ENCODE peak calls at places on chromosomes 2 and 18, in six cellular contexts. One of them, this sample, is unnamed.

GRCh38 chr2:4792126-4792525 is 900.1 kb upstream of the SOX11 start:
- DNase-seq in activated T-helper 1 cell treated with anti-CD3 and anti-CD28 coated beads, Interleukin-12 subunit alpha, Interleukin-12 subunit beta, Interleukin-2, Interleukin-4 antibody, amounts not matched to agents 30 ng/mL and 10 ng/mL and 1 ng/mL, durations not matched to agents 14 hours and 24 hours and 36 hours: no peak
- DNase-seq in GM19239: no peak
- DNase-seq in choroid plexus epithelial cell: no peak
- DNase-seq in NCI-H1092 treated with DMSO at 0.1 percent for 48 hours: no peak
- DNase-seq in SK-MEL-5: no peak
- DNase-seq in this sample: no peak

GRCh38 chr2:150570712-150571111 is 83.2 kb upstream of the RND3 start:
- DNase-seq in GM19239: no peak
- DNase-seq in NCI-H1092 treated with DMSO at 0.1 percent for 48 hours: no peak
- DNase-seq in choroid plexus epithelial cell: peak; percentile 61
- DNase-seq in activated T-helper 1 cell treated with anti-CD3 and anti-CD28 coated beads, Interleukin-12 subunit alpha, Interleukin-12 subunit beta, Interleukin-2, Interleukin-4 antibody, amounts not matched to agents 30 ng/mL and 10 ng/mL and 1 ng/mL, durations not matched to agents 14 hours and 24 hours and 36 hours: no peak
- DNase-seq in SK-MEL-5: peak; percentile 51
- DNase-seq in this sample: no peak

GRCh38 chr18:67402543-67402942 is 114.0 kb downstream of the DSEL start:
- DNase-seq in NCI-H1092 treated with DMSO at 0.1 percent for 48 hours: no peak
- DNase-seq in choroid plexus epithelial cell: peak; percentile 79
- DNase-seq in activated T-helper 1 cell treated with anti-CD3 and anti-CD28 coated beads, Interleukin-12 subunit alpha, Interleukin-12 subunit beta, Interleukin-2, Interleukin-4 antibody, amounts not matched to agents 30 ng/mL and 10 ng/mL and 1 ng/mL, durations not matched to agents 14 hours and 24 hours and 36 hours: no peak
- DNase-seq in GM19239: no peak
- DNase-seq in SK-MEL-5: no peak
- DNase-seq in this sample: no peak

GRCh38 chr2:101251844-101252407 is 760 bp upstream of the CNOT11 start:
- DNase-seq in GM19239: no peak
- DNase-seq in NCI-H1092 treated with DMSO at 0.1 percent for 48 hours: peak; percentile 31
- DNase-seq in choroid plexus epithelial cell: no peak
- DNase-seq in SK-MEL-5: peak; percentile 24
- DNase-seq in activated T-helper 1 cell treated with anti-CD3 and anti-CD28 coated beads, Interleukin-12 subunit alpha, Interleukin-12 subunit beta, Interleukin-2, Interleukin-4 antibody, amounts not matched to agents 30 ng/mL and 10 ng/mL and 1 ng/mL, durations not matched to agents 14 hours and 24 hours and 36 hours: no peak
- DNase-seq in this sample: peak; percentile 54

GRCh38 chr18:62571037-62571436 is 48.2 kb downstream of the ZCCHC2 start:
- DNase-seq in choroid plexus epithelial cell: no peak
- DNase-seq in GM19239: no peak
- DNase-seq in SK-MEL-5: no peak
- DNase-seq in activated T-helper 1 cell treated with anti-CD3 and anti-CD28 coated beads, Interleukin-12 subunit alpha, Interleukin-12 subunit beta, Interleukin-2, Interleukin-4 antibody, amounts not matched to agents 30 ng/mL and 10 ng/mL and 1 ng/mL, durations not matched to agents 14 hours and 24 hours and 36 hours: no peak
- DNase-seq in NCI-H1092 treated with DMSO at 0.1 percent for 48 hours: no peak
- DNase-seq in this sample: no peak

GRCh38 chr2:200814276-200814815 is 2.6 kb downstream of the BZW1 start:
- DNase-seq in NCI-H1092 treated with DMSO at 0.1 percent for 48 hours: no peak
- DNase-seq in activated T-helper 1 cell treated with anti-CD3 and anti-CD28 coated beads, Interleukin-12 subunit alpha, Interleukin-12 subunit beta, Interleukin-2, Interleukin-4 antibody, amounts not matched to agents 30 ng/mL and 10 ng/mL and 1 ng/mL, durations not matched to agents 14 hours and 24 hours and 36 hours: no peak
- DNase-seq in SK-MEL-5: no peak
- DNase-seq in choroid plexus epithelial cell: peak; percentile 39
- DNase-seq in GM19239: no peak
- DNase-seq in this sample: no peak

GRCh38 chr2:112182581-112183034 is 44.4 kb downstream of the FBLN7 start:
- DNase-seq in activated T-helper 1 cell treated with anti-CD3 and anti-CD28 coated beads, Interleukin-12 subunit alpha, Interleukin-12 subunit beta, Interleukin-2, Interleukin-4 antibody, amounts not matched to agents 30 ng/mL and 10 ng/mL and 1 ng/mL, durations not matched to agents 14 hours and 24 hours and 36 hours: peak; percentile 28
- DNase-seq in choroid plexus epithelial cell: no peak
- DNase-seq in NCI-H1092 treated with DMSO at 0.1 percent for 48 hours: peak; percentile 72
- DNase-seq in GM19239: no peak
- DNase-seq in SK-MEL-5: no peak
- DNase-seq in this sample: no peak

GRCh38 chr18:12944724-12945123 is 3.1 kb upstream of the SEH1L start:
- DNase-seq in NCI-H1092 treated with DMSO at 0.1 percent for 48 hours: peak; percentile 48
- DNase-seq in SK-MEL-5: no peak
- DNase-seq in activated T-helper 1 cell treated with anti-CD3 and anti-CD28 coated beads, Interleukin-12 subunit alpha, Interleukin-12 subunit beta, Interleukin-2, Interleukin-4 antibody, amounts not matched to agents 30 ng/mL and 10 ng/mL and 1 ng/mL, durations not matched to agents 14 hours and 24 hours and 36 hours: no peak
- DNase-seq in GM19239: no peak
- DNase-seq in choroid plexus epithelial cell: peak; percentile 69
- DNase-seq in this sample: peak; percentile 33

GRCh38 chr2:53498210-53498609 is 269.4 kb upstream of the CHAC2 start:
- DNase-seq in SK-MEL-5: no peak
- DNase-seq in activated T-helper 1 cell treated with anti-CD3 and anti-CD28 coated beads, Interleukin-12 subunit alpha, Interleukin-12 subunit beta, Interleukin-2, Interleukin-4 antibody, amounts not matched to agents 30 ng/mL and 10 ng/mL and 1 ng/mL, durations not matched to agents 14 hours and 24 hours and 36 hours: no peak
- DNase-seq in GM19239: no peak
- DNase-seq in NCI-H1092 treated with DMSO at 0.1 percent for 48 hours: no peak
- DNase-seq in choroid plexus epithelial cell: peak; percentile 4
- DNase-seq in this sample: no peak

GRCh38 chr18:37658894-37659293 is 93.3 kb upstream of the CELF4 start:
- DNase-seq in GM19239: no peak
- DNase-seq in NCI-H1092 treated with DMSO at 0.1 percent for 48 hours: no peak
- DNase-seq in choroid plexus epithelial cell: no peak
- DNase-seq in activated T-helper 1 cell treated with anti-CD3 and anti-CD28 coated beads, Interleukin-12 subunit alpha, Interleukin-12 subunit beta, Interleukin-2, Interleukin-4 antibody, amounts not matched to agents 30 ng/mL and 10 ng/mL and 1 ng/mL, durations not matched to agents 14 hours and 24 hours and 36 hours: no peak
- DNase-seq in SK-MEL-5: no peak
- DNase-seq in this sample: no peak

GRCh38 chr2:138475394-138475793 is 26.2 kb upstream of the SPOPL start:
- DNase-seq in NCI-H1092 treated with DMSO at 0.1 percent for 48 hours: no peak
- DNase-seq in activated T-helper 1 cell treated with anti-CD3 and anti-CD28 coated beads, Interleukin-12 subunit alpha, Interleukin-12 subunit beta, Interleukin-2, Interleukin-4 antibody, amounts not matched to agents 30 ng/mL and 10 ng/mL and 1 ng/mL, durations not matched to agents 14 hours and 24 hours and 36 hours: no peak
- DNase-seq in GM19239: peak; percentile 13
- DNase-seq in SK-MEL-5: no peak
- DNase-seq in choroid plexus epithelial cell: no peak
- DNase-seq in this sample: no peak

GRCh38 chr2:238700122-238700457 is 147.8 kb upstream of the TWIST2 start:
- DNase-seq in GM19239: no peak
- DNase-seq in SK-MEL-5: no peak
- DNase-seq in choroid plexus epithelial cell: peak; percentile 49
- DNase-seq in NCI-H1092 treated with DMSO at 0.1 percent for 48 hours: no peak
- DNase-seq in activated T-helper 1 cell treated with anti-CD3 and anti-CD28 coated beads, Interleukin-12 subunit alpha, Interleukin-12 subunit beta, Interleukin-2, Interleukin-4 antibody, amounts not matched to agents 30 ng/mL and 10 ng/mL and 1 ng/mL, durations not matched to agents 14 hours and 24 hours and 36 hours: no peak
- DNase-seq in this sample: no peak

GRCh38 chr18:63817441-63818051 is 42.3 kb downstream of the SERPINB7 start:
- DNase-seq in SK-MEL-5: no peak
- DNase-seq in choroid plexus epithelial cell: peak; percentile 56
- DNase-seq in NCI-H1092 treated with DMSO at 0.1 percent for 48 hours: no peak
- DNase-seq in GM19239: no peak
- DNase-seq in activated T-helper 1 cell treated with anti-CD3 and anti-CD28 coated beads, Interleukin-12 subunit alpha, Interleukin-12 subunit beta, Interleukin-2, Interleukin-4 antibody, amounts not matched to agents 30 ng/mL and 10 ng/mL and 1 ng/mL, durations not matched to agents 14 hours and 24 hours and 36 hours: no peak
- DNase-seq in this sample: no peak

GRCh38 chr2:121210691-121211090 is 74.3 kb downstream of the TFCP2L1 start:
- DNase-seq in activated T-helper 1 cell treated with anti-CD3 and anti-CD28 coated beads, Interleukin-12 subunit alpha, Interleukin-12 subunit beta, Interleukin-2, Interleukin-4 antibody, amounts not matched to agents 30 ng/mL and 10 ng/mL and 1 ng/mL, durations not matched to agents 14 hours and 24 hours and 36 hours: no peak
- DNase-seq in NCI-H1092 treated with DMSO at 0.1 percent for 48 hours: no peak
- DNase-seq in SK-MEL-5: no peak
- DNase-seq in GM19239: no peak
- DNase-seq in choroid plexus epithelial cell: no peak
- DNase-seq in this sample: no peak

GRCh38 chr18:35378206-35378795 is 1.2 kb upstream of the ZNF396 start:
- DNase-seq in choroid plexus epithelial cell: peak; percentile 41
- DNase-seq in NCI-H1092 treated with DMSO at 0.1 percent for 48 hours: no peak
- DNase-seq in SK-MEL-5: no peak
- DNase-seq in GM19239: no peak
- DNase-seq in activated T-helper 1 cell treated with anti-CD3 and anti-CD28 coated beads, Interleukin-12 subunit alpha, Interleukin-12 subunit beta, Interleukin-2, Interleukin-4 antibody, amounts not matched to agents 30 ng/mL and 10 ng/mL and 1 ng/mL, durations not matched to agents 14 hours and 24 hours and 36 hours: no peak
- DNase-seq in this sample: peak; percentile 15

GRCh38 chr2:72971036-72971435 is 53.7 kb downstream of the EMX1 start:
- DNase-seq in choroid plexus epithelial cell: no peak
- DNase-seq in activated T-helper 1 cell treated with anti-CD3 and anti-CD28 coated beads, Interleukin-12 subunit alpha, Interleukin-12 subunit beta, Interleukin-2, Interleukin-4 antibody, amounts not matched to agents 30 ng/mL and 10 ng/mL and 1 ng/mL, durations not matched to agents 14 hours and 24 hours and 36 hours: no peak
- DNase-seq in GM19239: no peak
- DNase-seq in SK-MEL-5: no peak
- DNase-seq in NCI-H1092 treated with DMSO at 0.1 percent for 48 hours: no peak
- DNase-seq in this sample: peak; percentile 70

GRCh38 chr18:74635202-74635969 is 37.7 kb downstream of the ZNF407 start:
- DNase-seq in choroid plexus epithelial cell: no peak
- DNase-seq in SK-MEL-5: no peak
- DNase-seq in GM19239: no peak
- DNase-seq in activated T-helper 1 cell treated with anti-CD3 and anti-CD28 coated beads, Interleukin-12 subunit alpha, Interleukin-12 subunit beta, Interleukin-2, Interleukin-4 antibody, amounts not matched to agents 30 ng/mL and 10 ng/mL and 1 ng/mL, durations not matched to agents 14 hours and 24 hours and 36 hours: no peak
- DNase-seq in NCI-H1092 treated with DMSO at 0.1 percent for 48 hours: no peak
- DNase-seq in this sample: no peak

GRCh38 chr2:3143602-3144001 is 234.0 kb downstream of the EIPR1 start:
- DNase-seq in choroid plexus epithelial cell: no peak
- DNase-seq in NCI-H1092 treated with DMSO at 0.1 percent for 48 hours: no peak
- DNase-seq in SK-MEL-5: no peak
- DNase-seq in GM19239: no peak
- DNase-seq in activated T-helper 1 cell treated with anti-CD3 and anti-CD28 coated beads, Interleukin-12 subunit alpha, Interleukin-12 subunit beta, Interleukin-2, Interleukin-4 antibody, amounts not matched to agents 30 ng/mL and 10 ng/mL and 1 ng/mL, durations not matched to agents 14 hours and 24 hours and 36 hours: no peak
- DNase-seq in this sample: no peak

GRCh38 chr18:43271593-43272432 is 5.5 kb downstream of the SYT4 start:
- DNase-seq in activated T-helper 1 cell treated with anti-CD3 and anti-CD28 coated beads, Interleukin-12 subunit alpha, Interleukin-12 subunit beta, Interleukin-2, Interleukin-4 antibody, amounts not matched to agents 30 ng/mL and 10 ng/mL and 1 ng/mL, durations not matched to agents 14 hours and 24 hours and 36 hours: no peak
- DNase-seq in NCI-H1092 treated with DMSO at 0.1 percent for 48 hours: peak; percentile 65
- DNase-seq in GM19239: peak; percentile 4
- DNase-seq in SK-MEL-5: peak; percentile 46
- DNase-seq in choroid plexus epithelial cell: peak; percentile 81
- DNase-seq in this sample: peak; percentile 46

GRCh38 chr2:70321377-70321776 is 19.5 kb upstream of the FAM136A start:
- DNase-seq in activated T-helper 1 cell treated with anti-CD3 and anti-CD28 coated beads, Interleukin-12 subunit alpha, Interleukin-12 subunit beta, Interleukin-2, Interleukin-4 antibody, amounts not matched to agents 30 ng/mL and 10 ng/mL and 1 ng/mL, durations not matched to agents 14 hours and 24 hours and 36 hours: no peak
- DNase-seq in SK-MEL-5: no peak
- DNase-seq in NCI-H1092 treated with DMSO at 0.1 percent for 48 hours: no peak
- DNase-seq in choroid plexus epithelial cell: no peak
- DNase-seq in GM19239: no peak
- DNase-seq in this sample: peak; percentile 53

GRCh38 chr2:231162036-231162345 is 36.4 kb upstream of the ARMC9 start:
- DNase-seq in SK-MEL-5: peak; percentile 90
- DNase-seq in NCI-H1092 treated with DMSO at 0.1 percent for 48 hours: no peak
- DNase-seq in activated T-helper 1 cell treated with anti-CD3 and anti-CD28 coated beads, Interleukin-12 subunit alpha, Interleukin-12 subunit beta, Interleukin-2, Interleukin-4 antibody, amounts not matched to agents 30 ng/mL and 10 ng/mL and 1 ng/mL, durations not matched to agents 14 hours and 24 hours and 36 hours: no peak
- DNase-seq in GM19239: no peak
- DNase-seq in choroid plexus epithelial cell: peak; percentile 99
- DNase-seq in this sample: no peak

GRCh38 chr2:234245945-234246344 is 195.4 kb downstream of the SPP2 start:
- DNase-seq in activated T-helper 1 cell treated with anti-CD3 and anti-CD28 coated beads, Interleukin-12 subunit alpha, Interleukin-12 subunit beta, Interleukin-2, Interleukin-4 antibody, amounts not matched to agents 30 ng/mL and 10 ng/mL and 1 ng/mL, durations not matched to agents 14 hours and 24 hours and 36 hours: no peak
- DNase-seq in choroid plexus epithelial cell: peak; percentile 81
- DNase-seq in SK-MEL-5: peak; percentile 84
- DNase-seq in NCI-H1092 treated with DMSO at 0.1 percent for 48 hours: no peak
- DNase-seq in GM19239: no peak
- DNase-seq in this sample: no peak

GRCh38 chr18:30971338-30971956 is 71.1 kb downstream of the DSC3 start:
- DNase-seq in activated T-helper 1 cell treated with anti-CD3 and anti-CD28 coated beads, Interleukin-12 subunit alpha, Interleukin-12 subunit beta, Interleukin-2, Interleukin-4 antibody, amounts not matched to agents 30 ng/mL and 10 ng/mL and 1 ng/mL, durations not matched to agents 14 hours and 24 hours and 36 hours: no peak
- DNase-seq in choroid plexus epithelial cell: peak; percentile 53
- DNase-seq in SK-MEL-5: peak; percentile 49
- DNase-seq in NCI-H1092 treated with DMSO at 0.1 percent for 48 hours: peak; percentile 69
- DNase-seq in GM19239: no peak
- DNase-seq in this sample: peak; percentile 33

This sample was measured in NB4.